ENCODE peak calls at places on chromosomes 7 and 10, in four cellular contexts. M is HepG2, P is HCT116, F is K562. K is an unnamed sample.

GRCh38 chr10:101558206-101558605 is 29.9 kb downstream of the POLL start:
- DNase-seq in F (no peak), P (no peak), M (no peak), K (no peak)

GRCh38 chr7:12583181-12583580 is 12.7 kb downstream of the SCIN start:
- DNase-seq in M (no peak), P (no peak), F (no peak), K (no peak)

GRCh38 chr10:29397221-29397620 is 108.4 kb downstream of the LYZL1 start:
- DNase-seq in F (no peak), M (no peak), P (no peak), K (no peak)

GRCh38 chr7:140723002-140723401 is 26.5 kb downstream of the NDUFB2 start:
- DNase-seq in F (no peak), P (no peak), M (no peak), K (no peak)

GRCh38 chr7:134995239-134996096 is 9.2 kb downstream of the AGBL3 start:
- DNase-seq in F (no peak), P (no peak), M (no peak), K (no peak)

GRCh38 chr10:119933179-119933578 is 40.6 kb downstream of the SEC23IP start:
- DNase-seq in F (peak), M (peak), P (no peak), K (no peak)

GRCh38 chr7:137390076-137390475 is 46.5 kb upstream of the PTN start:
- DNase-seq in M (no peak), P (no peak), F (no peak), K (no peak)

GRCh38 chr7:29613100-29613499 is 49.5 kb downstream of the PRR15 start:
- DNase-seq in M (no peak), P (no peak), F (no peak), K (no peak)

GRCh38 chr10:72842164-72842563 is 51.4 kb upstream of the OIT3 start:
- DNase-seq in F (no peak), M (no peak), P (no peak), K (no peak)

GRCh38 chr7:75695036-75695435 is 43.7 kb downstream of the HIP1 start:
- DNase-seq in P (no peak), M (no peak), F (no peak), K (no peak)

GRCh38 chr7:151038951-151039849 is 9.1 kb upstream of the ASIC3 start:
- DNase-seq in M (peak), F (peak), P (no peak), K (peak)

GRCh38 chr7:106905734-106906133 is 40.7 kb downstream of the PIK3CG start:
- DNase-seq in P (no peak), M (no peak), F (no peak), K (no peak)

GRCh38 chr10:92387289-92387940 is 96.4 kb downstream of the MARCHF5 start:
- DNase-seq in M (peak), F (peak), P (peak), K (no peak)

GRCh38 chr10:25824050-25824449 is 110.0 kb upstream of the MYO3A start:
- DNase-seq in P (no peak), M (no peak), F (no peak), K (no peak)

GRCh38 chr7:149302222-149302621 is 40.2 kb downstream of the ZNF783 start:
- DNase-seq in F (no peak), M (no peak), P (no peak), K (no peak)

GRCh38 chr10:27223964-27224363 is 16.6 kb downstream of the ACBD5 start:
- DNase-seq in P (no peak), M (peak), F (no peak), K (no peak)

GRCh38 chr7:101237206-101238067 is at the start of gene CLDN15:
- DNase-seq in P (no peak), M (peak), F (peak), K (no peak)

GRCh38 chr7:157411580-157411979 is 74.8 kb downstream of the DNAJB6 start:
- DNase-seq in P (no peak), M (no peak), F (peak), K (no peak)

GRCh38 chr7:116280803-116281202 is 70.5 kb downstream of the TES start:
- DNase-seq in P (no peak), F (no peak), M (no peak), K (no peak)

GRCh38 chr10:86264481-86265231 is 101.9 kb downstream of the GRID1 start:
- DNase-seq in P (no peak), F (no peak), M (no peak), K (no peak)

GRCh38 chr7:69892790-69893189 is 294.5 kb downstream of the AUTS2 start:
- DNase-seq in P (no peak), M (no peak), F (no peak), K (no peak)

GRCh38 chr10:73586583-73586984 is 4.6 kb downstream of the USP54 start:
- DNase-seq in F (no peak), P (no peak), M (peak), K (no peak)

GRCh38 chr10:7412482-7413251 is 1.8 kb upstream of the SFMBT2 start:
- DNase-seq in M (no peak), P (no peak), F (no peak), K (no peak)
- TF ChIP-seq POLR2AphosphoS5 in M (no peak), P (no peak), F (no peak), K (no peak)

GRCh38 chr7:7642081-7642480 is 1.5 kb downstream of the UMAD1 start:
- DNase-seq in F (no peak), P (no peak), M (no peak), K (no peak)

GRCh38 chr7:7641129-7641663 is 644 bp downstream of the UMAD1 start:
- DNase-seq in F (no peak), P (peak), M (peak), K (no peak)

GRCh38 chr7:7640221-7641128 is at the start of gene UMAD1:
- DNase-seq in P (peak), M (peak), F (peak), K (peak)

GRCh38 chr7:7639421-7639820 is 1.1 kb upstream of the UMAD1 start:
- DNase-seq in F (no peak), P (no peak), M (no peak), K (no peak)

GRCh38 chr7:7639847-7640220 is 718 bp upstream of the UMAD1 start:
- DNase-seq in M (peak), P (no peak), F (no peak), K (no peak)
- TF ChIP-seq TCF7L2 in M (no peak), P (no peak), F (no peak), K (no peak)

GRCh38 chr7:139424004-139424403 is 59.5 kb downstream of the KLRG2 start:
- DNase-seq in F (no peak), P (no peak), M (no peak), K (no peak)
- TF ChIP-seq POLR2AphosphoS5 in F (peak), P (no peak), M (no peak), K (no peak)

GRCh38 chr10:78436223-78436575 is 402.5 kb downstream of the RPS24 start:
- DNase-seq in F (no peak), M (no peak), P (no peak), K (no peak)
- TF ChIP-seq TCF7L2 in F (no peak), M (no peak), P (no peak), K (no peak)

DNA sequence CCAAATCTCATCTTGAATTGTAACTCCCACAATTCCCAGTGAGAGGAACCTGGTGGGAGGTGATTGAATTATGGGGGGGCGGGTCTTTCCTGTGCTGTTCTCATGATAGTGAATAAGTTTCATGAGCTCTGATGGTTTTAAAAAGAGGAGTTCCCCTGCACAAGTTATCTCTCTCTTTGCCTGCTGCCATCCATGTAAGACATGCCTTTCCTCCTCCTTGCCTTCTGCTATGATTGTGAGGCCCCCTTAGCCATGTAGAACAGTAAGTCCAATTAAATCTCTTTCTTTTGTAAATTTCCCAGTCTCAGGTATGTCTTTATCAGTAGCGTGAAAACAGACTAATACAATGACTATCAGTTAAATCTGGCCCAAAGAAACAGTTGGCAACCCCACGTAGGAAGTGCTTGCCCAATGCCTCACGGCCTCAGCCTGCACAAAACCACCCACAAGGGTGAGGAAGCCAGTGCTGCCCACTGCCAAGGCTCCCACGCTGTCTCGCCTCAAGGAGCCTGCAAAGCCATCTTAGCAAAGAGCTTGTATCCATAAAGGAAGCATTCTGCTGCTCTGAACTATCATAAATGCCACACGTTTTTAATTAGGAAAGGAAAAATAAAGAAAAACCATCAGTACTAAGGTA is 64.6 kb downstream of the PIK3AP1 start:
- DNase-seq in M (no peak), F (no peak), P (no peak), K (no peak)
- TF ChIP-seq POLR2AphosphoS5 in M (no peak), F (no peak), P (no peak), K (no peak)

GRCh38 chr10:124545756-124546369 is 84.2 kb downstream of the LHPP start:
- DNase-seq in P (no peak), M (no peak), F (no peak), K (no peak)
- TF ChIP-seq TCF7L2 in P (no peak), M (no peak), F (no peak), K (no peak)

GRCh38 chr10:51145388-51145787 is 71.1 kb downstream of the PRKG1 start:
- DNase-seq in M (no peak), F (no peak), P (no peak), K (no peak)

GRCh38 chr10:51144161-51144781 is 70.0 kb downstream of the PRKG1 start:
- DNase-seq in M (no peak), P (no peak), F (no peak), K (no peak)

GRCh38 chr10:51139176-51139575 is 64.9 kb downstream of the PRKG1 start:
- DNase-seq in M (no peak), F (no peak), P (no peak), K (no peak)

GRCh38 chr10:51137741-51138529 is 63.6 kb downstream of the PRKG1 start:
- DNase-seq in M (no peak), F (no peak), P (no peak), K (no peak)

GRCh38 chr10:51141015-51141414 is 66.7 kb downstream of the PRKG1 start:
- DNase-seq in M (no peak), P (no peak), F (no peak), K (no peak)
- TF ChIP-seq POLR2AphosphoS5 in M (no peak), P (no peak), F (no peak), K (no peak)

GRCh38 chr10:19954601-19955000 is 138.4 kb downstream of the PLXDC2 start:
- DNase-seq in M (no peak), P (no peak), F (no peak), K (no peak)
- TF ChIP-seq TCF7L2 in M (no peak), P (no peak), F (no peak), K (no peak)

K was measured in Panc1.